ENCODE peak calls at places on chromosomes 4 and X, in four cellular contexts. S is H1, C is K562, Q is HepG2. F is an unnamed sample.

GRCh38 chrX:39519213-39519544 is 578.6 kb downstream of the BCOR start:
- DNase-seq in S (no peak), C (no peak), Q (no peak), F (no peak)

GRCh38 chr4:190020790-190021717 is 6.0 kb downstream of the FRG2 start:
- DNase-seq in S (no peak), C (peak), Q (peak), F (no peak)

GRCh38 chrX:37955273-37955672 is 51.1 kb upstream of the SYTL5 start:
- DNase-seq in S (no peak), C (no peak), Q (no peak), F (no peak)

GRCh38 chr4:5361968-5362367 is 310.7 kb downstream of the STK32B start:
- DNase-seq in S (no peak), C (no peak), Q (no peak), F (no peak)

GRCh38 chr4:39259571-39260330 is 77.4 kb downstream of the WDR19 start:
- DNase-seq in S (no peak), C (no peak), Q (no peak), F (no peak)

GRCh38 chr4:145216532-145216931 is 36.1 kb upstream of the OTUD4 start:
- DNase-seq in S (no peak), C (no peak), Q (no peak), F (no peak)

GRCh38 chr4:14607578-14607977 is 394.7 kb upstream of the CPEB2 start:
- DNase-seq in S (no peak), C (no peak), Q (no peak), F (no peak)

GRCh38 chr4:152972821-152973613 is 36.9 kb downstream of the FHDC1 start:
- DNase-seq in S (no peak), C (no peak), Q (no peak), F (no peak)

GRCh38 chr4:165738571-165738970 is 134.5 kb upstream of the TLL1 start:
- DNase-seq in S (no peak), C (no peak), Q (no peak), F (no peak)

GRCh38 chrX:139287155-139287924 is 243.2 kb upstream of the F9 start:
- DNase-seq in S (no peak), C (no peak), Q (peak), F (no peak)

GRCh38 chr4:108035691-108036090 is 46.0 kb downstream of the HADH start:
- DNase-seq in S (no peak), C (no peak), Q (no peak), F (no peak)

GRCh38 chr4:13989496-13989895 is 362.0 kb upstream of the BOD1L1 start:
- DNase-seq in S (no peak), C (no peak), Q (no peak), F (no peak)

GRCh38 chr4:185202984-185203379 is 818 bp downstream of the CFAP97 start:
- DNase-seq in S (no peak), C (no peak), Q (no peak), F (no peak)

GRCh38 chrX:38804481-38805293 is 3.4 kb downstream of the MID1IP1 start:
- DNase-seq in S (no peak), C (peak), Q (no peak), F (no peak)

GRCh38 chr4:120692964-120693363 is 229.6 kb downstream of the PRDM5 start:
- DNase-seq in S (no peak), C (no peak), Q (peak), F (no peak)

DNA sequence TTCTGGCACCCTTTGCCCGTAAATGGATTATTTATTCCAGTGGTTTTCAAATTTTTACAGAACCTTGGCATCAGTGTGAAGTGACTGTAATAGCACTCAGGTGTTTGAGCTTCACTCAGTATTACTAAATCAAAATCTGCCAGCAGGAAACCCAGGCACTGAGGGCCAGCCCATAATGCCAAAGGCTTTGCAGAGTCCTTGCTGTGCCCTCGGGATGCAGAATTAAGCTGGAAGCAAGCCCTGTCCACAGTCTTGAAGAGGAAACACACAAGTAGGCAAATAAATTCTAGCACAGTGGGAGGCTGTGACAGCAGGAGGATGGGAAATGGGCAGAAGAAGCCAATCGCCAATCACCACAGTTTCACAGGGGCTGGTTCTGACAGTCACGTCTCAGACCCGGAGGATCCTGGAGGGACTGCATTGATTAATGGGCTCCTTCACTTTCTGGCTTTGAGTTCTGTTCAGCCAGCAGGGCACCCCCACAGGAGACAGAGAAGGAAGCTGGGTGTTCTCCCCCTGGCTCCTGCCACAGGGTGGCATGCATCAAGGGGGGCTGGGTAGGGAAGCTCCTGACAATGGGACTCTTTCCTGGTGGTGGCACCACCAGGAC is 138.8 kb downstream of the MTNR1A start:
- DNase-seq in S (no peak), C (no peak), Q (no peak), F (no peak)
- TF ChIP-seq CBX5 in S (no peak), C (no peak), Q (no peak), F (no peak)

GRCh38 chrX:44157293-44157692 is 184.1 kb upstream of the NDP start:
- DNase-seq in S (no peak), C (no peak), Q (no peak), F (no peak)
- TF ChIP-seq RAD21 in S (no peak), C (no peak), Q (no peak), F (no peak)

DNA sequence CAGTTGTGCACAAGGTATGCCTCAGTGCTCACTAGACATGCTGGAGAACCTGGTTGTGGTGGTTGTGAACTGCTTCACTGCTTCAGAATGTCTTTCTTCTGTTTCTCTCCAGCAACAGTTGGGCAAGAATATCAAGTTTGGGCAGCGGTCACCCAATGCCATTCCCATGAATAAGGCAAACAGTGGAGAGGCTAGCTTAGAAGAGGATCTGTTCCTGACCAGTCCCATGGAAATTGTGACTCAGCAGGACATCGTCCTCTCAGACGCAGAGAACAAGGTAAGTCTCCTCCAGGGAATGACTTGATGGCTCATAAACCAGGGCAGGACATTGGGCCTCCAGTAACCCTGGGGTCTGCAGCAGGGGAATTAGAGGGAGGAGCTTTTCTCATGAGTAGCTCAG is 79.9 kb downstream of the AASDH start:
- DNase-seq in S (no peak), C (no peak), Q (no peak), F (no peak)
- H3K4me2 ChIP-seq in S (no peak), C (no peak), Q (no peak), F (no peak)

GRCh38 chr4:74374561-74375327 is 9.8 kb downstream of the EREG start:
- DNase-seq in S (no peak), C (no peak), Q (no peak), F (no peak)
- TF ChIP-seq CBX5 in S (no peak), C (no peak), Q (no peak), F (no peak)

DNA sequence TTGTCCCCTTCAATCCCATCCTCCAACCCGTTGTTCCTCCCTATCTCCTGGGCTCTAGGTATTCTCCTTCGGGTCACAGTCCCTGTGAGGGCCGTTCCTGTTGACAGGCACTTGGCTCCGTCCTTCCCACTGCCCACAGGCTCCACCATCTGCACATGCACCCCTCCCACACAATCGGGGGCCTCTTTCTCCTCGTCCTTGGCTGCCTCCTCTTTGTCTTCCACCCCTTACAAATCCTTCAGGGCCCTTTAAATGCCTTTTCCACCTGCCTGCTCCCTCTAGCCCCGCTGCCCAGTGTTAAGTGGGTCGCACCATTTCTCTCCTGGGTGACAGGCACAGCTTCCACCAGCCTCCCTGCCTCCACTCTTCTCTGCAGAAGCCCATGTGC is 2.7 kb upstream of the AVPR2 start:
- DNase-seq in S (no peak), C (no peak), Q (no peak), F (no peak)
- TF ChIP-seq RAD21 in S (no peak), C (no peak), Q (no peak), F (no peak)

GRCh38 chr4:59369228-59369627 is 1830.9 kb upstream of the ADGRL3 start:
- DNase-seq in S (no peak), C (no peak), Q (no peak), F (no peak)
- H3K4me2 ChIP-seq in S (no peak), C (no peak), Q (no peak), F (no peak)

DNA sequence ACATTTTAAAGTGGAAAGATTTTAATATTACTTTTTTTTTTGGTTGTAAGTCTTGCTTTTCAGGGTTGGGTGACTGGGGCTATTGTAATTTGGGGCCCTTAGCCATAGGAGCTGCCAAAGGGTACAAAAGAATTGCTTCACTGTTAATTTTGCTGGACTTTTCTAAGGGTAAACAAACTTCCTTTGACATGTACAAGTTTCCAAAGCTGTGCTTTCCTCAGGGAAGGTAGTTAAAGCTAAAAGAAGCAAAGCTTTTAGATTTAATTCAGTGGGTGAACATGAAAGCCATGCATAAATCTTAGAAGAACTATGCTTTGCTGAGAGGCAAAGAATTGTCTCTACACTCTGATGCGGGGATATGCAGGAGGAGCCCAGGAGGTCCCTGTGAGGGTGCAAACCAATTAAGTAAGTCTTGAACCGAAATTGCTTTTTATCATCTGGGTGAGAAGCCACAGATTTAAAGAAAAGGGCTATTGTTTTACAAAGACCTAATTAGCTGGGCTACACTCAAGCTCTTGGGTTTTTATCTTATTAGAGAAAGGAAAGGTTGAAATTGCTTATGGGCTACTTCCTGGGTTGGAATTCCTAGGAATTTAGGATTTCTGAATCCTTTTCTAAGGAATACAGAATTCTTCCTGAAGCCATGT is 188.6 kb upstream of the ANK2 start:
- DNase-seq in S (peak), C (no peak), Q (no peak), F (peak)
- TF ChIP-seq CBX5 in S (no peak), C (no peak), Q (no peak), F (no peak)

GRCh38 chr4:140359571-140360427 is 13.6 kb upstream of the SCOC start:
- DNase-seq in S (peak), C (peak), Q (peak), F (no peak)
- TF ChIP-seq RAD21 in S (peak), C (peak), Q (peak), F (peak)